ENCODE peak calls at places on chromosomes 13 and 19, in eight cellular contexts. M is body of pancreas, D is tibial nerve, T is right lobe of liver, C is transverse colon, B is H54, P is heart left ventricle, J is stomach. W is an unnamed sample.

GRCh38 chr13:27171244-27171829 is at the start of gene USP12:
- DNase-seq in D (peak; percentile 14), B (no peak), C (peak; percentile 32), J (no peak), M (no peak), P (peak; percentile 68), T (peak; percentile 55), W (peak; percentile 64)

GRCh38 chr13:34990399-34991224 is 48.5 kb downstream of the NBEA start:
- DNase-seq in B (no peak), M (no peak), J (no peak), D (no peak), C (no peak), T (no peak), P (no peak), W (no peak)

GRCh38 chr19:14031719-14032480 is at the start of gene IL27RA:
- DNase-seq in C (peak; percentile 75), T (peak; percentile 63), B (peak; percentile 36), M (peak; percentile 67), D (peak; percentile 42), P (peak; percentile 85), J (peak; percentile 64), W (peak; percentile 68)

GRCh38 chr13:75482070-75482819 is at the start of gene TBC1D4:
- DNase-seq in C (peak; percentile 87), B (peak; percentile 67), M (peak; percentile 89), D (peak; percentile 69), J (peak; percentile 83), P (peak; percentile 92), T (peak; percentile 90), W (peak; percentile 90)

GRCh38 chr19:2176336-2176994 is 12.7 kb downstream of the DOT1L start:
- DNase-seq in B (no peak), P (no peak), C (no peak), T (no peak), M (no peak), D (no peak), J (no peak), W (no peak)

GRCh38 chr13:91054902-91055301 is 292.6 kb upstream of the MIR17HG start:
- DNase-seq in J (no peak), C (no peak), P (no peak), D (no peak), M (no peak), T (no peak), B (no peak), W (no peak)

GRCh38 chr13:44969858-44970484 is 19.3 kb downstream of the NUFIP1 start:
- DNase-seq in C (no peak), J (no peak), B (no peak), M (no peak), P (no peak), D (peak; percentile 18), T (no peak), W (peak; percentile 47)

GRCh38 chr13:51315658-51316057 is 23.8 kb upstream of the SERPINE3 start:
- DNase-seq in D (no peak), P (no peak), J (no peak), C (no peak), M (no peak), T (no peak), B (no peak), W (no peak)

GRCh38 chr13:39496487-39496998 is 106.5 kb downstream of the LHFPL6 start:
- DNase-seq in C (no peak), T (no peak), P (no peak), M (no peak), B (no peak), D (no peak), J (no peak), W (no peak)

GRCh38 chr19:7744871-7745270 is 2.5 kb downstream of the CD209 start:
- DNase-seq in P (no peak), J (no peak), C (no peak), T (no peak), D (no peak), M (no peak), B (no peak), W (no peak)

GRCh38 chr19:54674021-54674617 is 11.3 kb downstream of the LILRB4 start:
- DNase-seq in B (peak; percentile 32), M (no peak), T (no peak), P (no peak), D (no peak), C (no peak), J (no peak), W (peak; percentile 45)

GRCh38 chr19:48962029-48962848 is 2.9 kb upstream of the FTL start:
- DNase-seq in B (peak; percentile 68), T (peak; percentile 91), D (peak; percentile 44), C (peak; percentile 90), J (peak; percentile 79), P (peak; percentile 78), M (peak; percentile 26), W (peak; percentile 92)

GRCh38 chr13:34734932-34735331 is 207.1 kb upstream of the NBEA start:
- DNase-seq in P (no peak), B (no peak), D (no peak), M (no peak), T (no peak), C (no peak), J (no peak), W (no peak)

GRCh38 chr13:111228262-111229144 is 91.9 kb upstream of the TEX29 start:
- DNase-seq in T (no peak), M (peak; percentile 19), D (no peak), B (no peak), C (no peak), J (no peak), P (no peak), W (no peak)

GRCh38 chr13:46961719-46962118 is 64.9 kb upstream of the HTR2A start:
- DNase-seq in D (no peak), P (no peak), M (no peak), J (no peak), B (peak; percentile 6), T (no peak), C (no peak), W (no peak)

GRCh38 chr19:12774588-12775555 is at the start of gene HOOK2:
- DNase-seq in J (peak; percentile 99), D (peak; percentile 19), B (no peak), C (peak; percentile 97), M (peak; percentile 100), P (peak; percentile 79), T (peak; percentile 81), W (peak; percentile 56)

GRCh38 chr13:42041684-42042035 is 6.8 kb upstream of the DGKH start:
- DNase-seq in P (peak; percentile 63), J (peak; percentile 50), C (peak; percentile 62), M (peak; percentile 61), B (no peak), T (peak; percentile 56), D (peak; percentile 49), W (peak; percentile 52)

GRCh38 chr13:110711778-110712070 is 1.8 kb upstream of the ING1 start:
- DNase-seq in T (no peak), B (no peak), J (no peak), M (peak; percentile 23), C (no peak), P (no peak), D (no peak), W (peak; percentile 59)

GRCh38 chr19:54017266-54017665 is 25.8 kb downstream of the CACNG6 start:
- DNase-seq in D (no peak), P (no peak), T (no peak), J (no peak), M (no peak), C (no peak), B (no peak), W (no peak)

GRCh38 chr19:33818426-33818825 is 21.8 kb downstream of the KCTD15 start:
- DNase-seq in P (peak; percentile 14), M (no peak), B (no peak), T (no peak), C (no peak), D (no peak), J (peak; percentile 8), W (no peak)

GRCh38 chr19:47257411-47258169 is 1.3 kb downstream of the CCDC9 start:
- DNase-seq in P (no peak), C (no peak), T (no peak), J (no peak), D (no peak), M (no peak), B (peak; percentile 61), W (peak; percentile 58)
- TF ChIP-seq POLR2A in P (no peak), C (peak; percentile 75), T (peak; percentile 78), J (no peak), D (peak; percentile 66), M (peak; percentile 87), B (no peak), W (no peak)

DNA sequence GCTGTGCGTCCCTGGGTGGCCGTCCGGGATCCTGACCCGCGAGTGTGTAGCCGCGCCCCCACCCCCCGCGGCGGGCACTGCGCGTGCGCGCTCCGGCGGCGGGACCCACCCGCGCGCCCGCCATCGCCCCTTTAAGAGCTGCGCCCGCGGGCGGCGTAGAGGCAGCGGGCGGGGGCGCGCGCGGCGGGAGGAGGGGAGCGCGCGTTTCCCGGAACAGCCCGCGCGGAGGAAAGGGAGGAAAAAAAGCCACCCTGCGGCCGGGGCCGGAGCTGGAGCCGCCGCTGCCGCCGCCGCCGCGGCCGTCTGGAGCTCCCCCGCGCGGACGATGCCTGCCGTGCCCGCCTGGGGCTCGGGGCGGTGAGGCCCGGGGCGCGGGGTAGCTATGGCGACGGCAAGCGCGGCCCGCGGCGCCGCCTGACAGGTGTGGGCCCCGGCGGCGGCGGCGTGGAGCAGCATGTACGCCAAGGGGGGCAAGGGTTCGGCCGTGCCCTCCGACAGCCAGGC is at the start of gene SSBP4:
- DNase-seq in C (peak; percentile 75), J (peak; percentile 76), P (peak; percentile 88), M (peak; percentile 80), D (peak; percentile 66), B (no peak), T (peak; percentile 80), W (peak; percentile 92)
- TF ChIP-seq POLR2A in C (no peak), J (no peak), P (no peak), M (no peak), D (peak; percentile 64), B (peak; percentile 10), T (peak; percentile 61), W (no peak)

GRCh38 chr19:288911-289310 is 2.3 kb downstream of the PLPP2 start:
- DNase-seq in D (no peak), T (no peak), P (peak; percentile 54), J (peak; percentile 25), C (peak; percentile 31), M (no peak), B (no peak), W (no peak)

GRCh38 chr19:290539-291521 is at the start of gene PLPP2:
- DNase-seq in M (peak; percentile 83), P (peak; percentile 63), T (peak; percentile 21), J (peak; percentile 93), D (no peak), C (peak; percentile 77), B (peak; percentile 73), W (no peak)

GRCh38 chr19:287381-287871 is 3.8 kb downstream of the PLPP2 start:
- DNase-seq in J (peak; percentile 21), D (no peak), C (no peak), B (no peak), P (peak; percentile 45), T (no peak), M (no peak), W (no peak)

GRCh38 chr19:291561-292280 is 518 bp upstream of the PLPP2 start:
- DNase-seq in C (peak; percentile 55), D (no peak), P (peak; percentile 47), B (no peak), J (peak; percentile 48), T (no peak), M (no peak), W (no peak)

GRCh38 chr19:289651-290538 is 1.3 kb downstream of the PLPP2 start:
- DNase-seq in C (peak; percentile 84), J (peak; percentile 87), D (no peak), B (peak; percentile 97), M (peak; percentile 73), P (peak; percentile 49), T (peak; percentile 28), W (peak; percentile 20)
- TF ChIP-seq POLR2A in C (peak; percentile 69), J (peak; percentile 22), D (no peak), B (no peak), M (peak; percentile 60), P (no peak), T (no peak), W (no peak)

GRCh38 chr19:36115453-36116343 is at the start of gene TBCB:
- DNase-seq in J (peak; percentile 84), P (peak; percentile 92), B (peak; percentile 83), D (peak; percentile 74), T (peak; percentile 90), M (no peak), C (peak; percentile 90), W (no peak)
- TF ChIP-seq POLR2A in J (no peak), P (no peak), B (peak; percentile 77), D (no peak), T (peak; percentile 12), M (peak; percentile 52), C (peak; percentile 46), W (no peak)

W was measured in erythroblast.